ENCODE peak calls at places on chromosomes 6 and 20, in six cellular contexts. R, S, Z, E, H and T are unnamed samples.

GRCh38 chr6:53506872-53507271 is 38.0 kb downstream of the GCLC start:
- DNase-seq in R (no peak), S (no peak), Z (no peak), E (no peak), H (no peak), T (no peak)

GRCh38 chr20:57582432-57583288 is 21.8 kb downstream of the PCK1 start:
- DNase-seq in R (peak), S (peak), Z (no peak), E (peak), H (peak), T (peak)

GRCh38 chr6:56556751-56557540 is 85.7 kb downstream of the DST start:
- DNase-seq in R (no peak), S (no peak), Z (no peak), E (no peak), H (no peak), T (no peak)

GRCh38 chr6:38493929-38494547 is 145.7 kb downstream of the BTBD9 start:
- DNase-seq in R (peak), S (peak), Z (peak), E (peak), H (no peak), T (peak)

GRCh38 chr6:36822506-36823269 is 16.6 kb downstream of the CPNE5 start:
- DNase-seq in R (no peak), S (no peak), Z (no peak), E (no peak), H (no peak), T (peak)

GRCh38 chr20:24910461-24910860 is 38.6 kb upstream of the CST7 start:
- DNase-seq in R (no peak), S (no peak), Z (no peak), E (no peak), H (no peak), T (no peak)

GRCh38 chr6:125363010-125363359 is 61.2 kb upstream of the HDDC2 start:
- DNase-seq in R (peak), S (no peak), Z (no peak), E (no peak), H (no peak), T (peak)

GRCh38 chr6:138608896-138609295 is 109.6 kb upstream of the NHSL1 start:
- DNase-seq in R (no peak), S (no peak), Z (no peak), E (no peak), H (no peak), T (no peak)

GRCh38 chr6:131729550-131729949 is 18.7 kb upstream of the CTAGE9 start:
- DNase-seq in R (no peak), S (no peak), Z (no peak), E (no peak), H (no peak), T (no peak)

GRCh38 chr20:63580796-63581461 is 6.9 kb upstream of the HELZ2 start:
- DNase-seq in R (peak), S (peak), Z (peak), E (no peak), H (peak), T (peak)

GRCh38 chr6:3162067-3162497 is 4.7 kb upstream of the TUBB2A start:
- DNase-seq in R (no peak), S (no peak), Z (no peak), E (no peak), H (no peak), T (peak)

GRCh38 chr6:14652536-14652935 is 535.0 kb downstream of the CD83 start:
- DNase-seq in R (no peak), S (no peak), Z (no peak), E (no peak), H (no peak), T (no peak)

GRCh38 chr6:34990971-34991560 is 102.0 kb downstream of the ANKS1A start:
- DNase-seq in R (peak), S (no peak), Z (no peak), E (no peak), H (no peak), T (peak)

GRCh38 chr6:31493875-31494694 is 3.9 kb upstream of the MICB start:
- DNase-seq in R (peak), S (peak), Z (peak), E (peak), H (no peak), T (peak)

GRCh38 chr6:82015043-82015442 is 232.5 kb downstream of the IBTK start:
- DNase-seq in R (no peak), S (no peak), Z (no peak), E (no peak), H (no peak), T (no peak)

GRCh38 chr6:107132330-107132954 is 17.1 kb upstream of the BEND3 start:
- DNase-seq in R (no peak), S (no peak), Z (no peak), E (no peak), H (no peak), T (peak)

GRCh38 chr6:2943564-2943955 is 27.8 kb downstream of the SERPINB6 start:
- DNase-seq in R (no peak), S (no peak), Z (no peak), E (peak), H (no peak), T (no peak)

GRCh38 chr6:3841711-3842565 is 7.2 kb upstream of the FAM50B start:
- DNase-seq in R (peak), S (no peak), Z (peak), E (no peak), H (no peak), T (peak)

GRCh38 chr6:97563529-97563928 is 280.5 kb upstream of the MMS22L start:
- DNase-seq in R (no peak), S (no peak), Z (no peak), E (no peak), H (no peak), T (no peak)

GRCh38 chr6:107459283-107460073 is at the start of gene PDSS2:
- DNase-seq in R (peak), S (peak), Z (peak), E (peak), H (peak), T (peak)

GRCh38 chr6:159513074-159513473 is 180.0 kb downstream of the SOD2 start:
- DNase-seq in R (no peak), S (no peak), Z (no peak), E (no peak), H (no peak), T (no peak)

GRCh38 chr6:19839237-19839546 is 2.0 kb downstream of the ID4 start:
- DNase-seq in R (peak), S (no peak), Z (no peak), E (no peak), H (no peak), T (no peak)

GRCh38 chr20:33016581-33017109 is 9.1 kb downstream of the BPIFB2 start:
- DNase-seq in R (no peak), S (no peak), Z (no peak), E (no peak), H (peak), T (no peak)

GRCh38 chr6:135181333-135182119 is 418 bp downstream of the MYB start:
- DNase-seq in R (no peak), S (no peak), Z (peak), E (no peak), H (no peak), T (no peak)

GRCh38 chr6:118650500-118651281 is 700 bp downstream of the CEP85L start:
- DNase-seq in R (peak), S (peak), Z (peak), E (peak), H (peak), T (peak)

GRCh38 chr6:18155273-18155863 is at the start of gene KDM1B:
- DNase-seq in R (peak), S (peak), Z (peak), E (peak), H (peak), T (peak)

GRCh38 chr6:132798820-132799538 is 542 bp upstream of the SLC18B1 start:
- DNase-seq in R (peak), S (peak), Z (peak), E (peak), H (no peak), T (peak)

GRCh38 chr6:68233623-68234022 is 401.5 kb upstream of the ADGRB3 start:
- DNase-seq in R (peak), S (no peak), Z (no peak), E (no peak), H (no peak), T (peak)

GRCh38 chr6:77217896-77218295 is 245.4 kb downstream of the HTR1B start:
- DNase-seq in R (no peak), S (no peak), Z (no peak), E (no peak), H (no peak), T (peak)

GRCh38 chr6:54003316-54003715 is 107.9 kb upstream of the MLIP start:
- DNase-seq in R (no peak), S (no peak), Z (no peak), E (no peak), H (no peak), T (no peak)

GRCh38 chr6:102746941-102747340 is 1353.4 kb downstream of the GRIK2 start:
- DNase-seq in R (no peak), S (no peak), Z (no peak), E (no peak), H (no peak), T (no peak)
- TF ChIP-seq CTCF in R (no peak), S (no peak), Z (no peak), E (no peak), H (no peak), T (no peak)

GRCh38 chr6:104702126-104702841 is 157.4 kb downstream of the HACE1 start:
- DNase-seq in R (no peak), S (no peak), Z (no peak), E (no peak), H (no peak), T (no peak)

GRCh38 chr6:104704191-104704590 is 155.5 kb downstream of the HACE1 start:
- DNase-seq in R (no peak), S (no peak), Z (no peak), E (no peak), H (no peak), T (peak)

GRCh38 chr6:104699598-104700329 is 160.0 kb downstream of the HACE1 start:
- DNase-seq in R (no peak), S (no peak), Z (no peak), E (no peak), H (no peak), T (no peak)

GRCh38 chr6:104700371-104701185 is 159.1 kb downstream of the HACE1 start:
- DNase-seq in R (no peak), S (no peak), Z (no peak), E (no peak), H (no peak), T (no peak)

DNA sequence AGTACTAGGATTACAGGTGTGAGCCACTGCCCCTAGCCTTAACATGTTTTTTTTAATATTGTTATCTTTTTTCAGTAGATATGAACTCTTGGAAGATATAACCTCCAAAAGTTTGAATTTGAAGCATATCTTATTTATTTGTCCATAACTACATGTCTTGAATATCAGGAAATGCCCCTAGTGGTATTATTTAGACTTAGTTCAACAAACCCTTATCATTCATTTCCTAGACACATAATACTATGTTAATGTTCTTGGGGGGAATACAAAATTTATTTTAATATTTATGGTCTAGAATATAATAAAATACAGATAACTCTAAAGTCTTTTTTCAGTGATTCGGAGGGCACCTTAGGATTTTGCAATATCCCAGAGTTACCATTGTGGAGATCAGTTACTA is 160.7 kb downstream of the HACE1 start:
- DNase-seq in R (no peak), S (no peak), Z (no peak), E (no peak), H (no peak), T (no peak)
- TF ChIP-seq CTCF in R (no peak), S (no peak), Z (no peak), E (no peak), H (no peak), T (no peak)

GRCh38 chr6:111721677-111722219 is 116.1 kb upstream of the TRAF3IP2 start:
- DNase-seq in R (peak), S (no peak), Z (no peak), E (no peak), H (no peak), T (peak)
- TF ChIP-seq CTCF in R (peak), S (peak), Z (peak), E (no peak), H (peak), T (peak)

GRCh38 chr20:49675368-49676151 is 38.1 kb downstream of the B4GALT5 start:
- DNase-seq in R (no peak), S (no peak), Z (peak), E (no peak), H (no peak), T (peak)

GRCh38 chr20:49672109-49672681 is 41.5 kb downstream of the B4GALT5 start:
- DNase-seq in R (no peak), S (no peak), Z (no peak), E (no peak), H (no peak), T (no peak)

GRCh38 chr20:49676581-49677291 is 36.9 kb downstream of the B4GALT5 start:
- DNase-seq in R (peak), S (no peak), Z (peak), E (peak), H (no peak), T (no peak)

GRCh38 chr20:49671429-49671828 is 42.2 kb downstream of the B4GALT5 start:
- DNase-seq in R (no peak), S (no peak), Z (no peak), E (no peak), H (no peak), T (no peak)

GRCh38 chr20:49674383-49675352 is 39.0 kb downstream of the B4GALT5 start:
- DNase-seq in R (peak), S (no peak), Z (peak), E (no peak), H (no peak), T (peak)
- TF ChIP-seq CTCF in R (no peak), S (no peak), Z (peak), E (no peak), H (peak), T (no peak)

DNA sequence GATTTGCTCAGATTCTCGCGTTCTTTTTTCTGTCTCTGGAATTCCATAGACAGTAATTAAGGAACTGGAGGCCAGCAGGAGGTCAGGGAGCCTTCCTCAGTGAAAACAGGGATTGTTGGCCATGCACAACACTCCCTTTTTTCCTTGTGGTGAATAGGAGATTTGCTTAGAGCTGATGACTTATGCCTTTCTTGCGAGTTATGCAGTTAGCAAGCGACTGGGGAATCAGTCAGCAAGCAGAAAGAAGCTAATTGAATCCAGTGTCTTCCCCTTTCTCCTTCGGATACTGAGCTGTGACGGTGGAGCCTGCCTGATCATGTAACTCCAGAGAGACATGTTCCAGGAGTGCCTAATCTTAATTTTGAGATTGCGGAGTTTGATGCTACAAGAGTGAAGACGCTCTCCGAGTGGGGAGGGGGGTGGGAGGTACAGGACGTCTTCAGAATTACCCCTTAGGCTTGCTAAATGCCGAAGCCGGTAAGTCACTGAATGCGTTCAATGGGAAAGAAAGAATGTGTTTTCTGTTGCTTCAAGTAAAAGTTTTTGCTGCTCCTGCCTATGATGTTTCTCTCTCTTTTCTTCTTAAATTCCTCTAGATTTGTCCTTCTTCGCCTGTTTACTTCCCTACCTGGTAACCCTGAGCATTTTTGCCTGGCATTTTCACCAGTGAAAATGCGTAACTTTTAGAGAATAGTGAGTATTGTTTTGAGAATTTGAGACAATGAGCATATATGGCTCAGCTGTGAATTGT is 165.9 kb downstream of the SASH1 start:
- DNase-seq in R (peak), S (no peak), Z (no peak), E (no peak), H (no peak), T (peak)
- TF ChIP-seq CTCF in R (no peak), S (no peak), Z (no peak), E (no peak), H (no peak), T (no peak)

GRCh38 chr6:98769546-98769945 is 64.8 kb upstream of the POU3F2 start:
- DNase-seq in R (peak), S (no peak), Z (no peak), E (no peak), H (no peak), T (peak)
- TF ChIP-seq CTCF in R (no peak), S (no peak), Z (no peak), E (no peak), H (peak), T (peak)

GRCh38 chr6:43817192-43817591 is 47.2 kb downstream of the VEGFA start:
- DNase-seq in R (peak), S (no peak), Z (peak), E (no peak), H (no peak), T (peak)
- TF ChIP-seq CTCF in R (peak), S (no peak), Z (peak), E (no peak), H (no peak), T (peak)

DNA sequence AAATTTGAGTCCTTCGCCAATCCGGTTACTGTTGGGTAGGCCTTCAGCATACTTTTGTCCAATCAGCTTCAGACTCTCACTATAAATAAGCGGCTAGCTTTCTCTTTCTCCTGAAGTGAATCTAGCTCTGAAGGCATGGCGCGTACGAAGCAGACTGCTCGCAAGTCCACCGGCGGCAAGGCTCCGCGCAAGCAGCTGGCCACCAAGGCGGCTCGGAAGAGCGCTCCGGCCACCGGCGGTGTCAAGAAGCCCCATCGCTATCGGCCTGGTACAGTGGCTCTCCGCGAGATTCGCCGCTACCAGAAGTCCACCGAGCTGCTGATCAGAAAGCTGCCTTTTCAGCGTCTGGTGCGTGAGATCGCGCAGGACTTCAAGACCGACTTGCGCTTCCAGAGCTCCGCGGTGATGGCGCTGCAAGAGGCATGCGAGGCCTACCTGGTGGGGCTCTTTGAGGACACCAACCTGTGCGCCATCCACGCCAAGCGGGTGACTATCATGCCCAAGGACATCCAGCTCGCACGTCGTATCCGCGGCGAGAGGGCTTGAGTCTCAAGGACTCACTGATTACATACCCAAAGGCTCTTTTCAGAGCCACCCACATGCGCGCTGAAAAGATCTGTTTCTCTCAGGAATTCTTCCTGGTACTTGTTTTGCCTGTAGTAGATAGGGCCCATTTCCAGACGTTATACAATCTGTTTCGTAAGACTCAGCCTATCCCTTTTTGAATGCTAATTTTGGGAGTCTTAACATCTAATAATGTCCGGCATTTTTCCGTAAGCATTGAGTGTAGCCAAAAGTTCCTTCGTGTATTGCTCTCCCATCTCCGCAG is 102.0 kb downstream of the OR2B2 start:
- DNase-seq in R (peak), S (peak), Z (peak), E (peak), H (peak), T (peak)
- TF ChIP-seq CTCF in R (peak), S (no peak), Z (no peak), E (no peak), H (no peak), T (no peak)

GRCh38 chr20:48986899-48987298 is 59.2 kb upstream of the CSE1L start:
- DNase-seq in R (no peak), S (no peak), Z (no peak), E (no peak), H (no peak), T (no peak)
- TF ChIP-seq CTCF in R (peak), S (no peak), Z (no peak), E (no peak), H (peak), T (peak)

DNA sequence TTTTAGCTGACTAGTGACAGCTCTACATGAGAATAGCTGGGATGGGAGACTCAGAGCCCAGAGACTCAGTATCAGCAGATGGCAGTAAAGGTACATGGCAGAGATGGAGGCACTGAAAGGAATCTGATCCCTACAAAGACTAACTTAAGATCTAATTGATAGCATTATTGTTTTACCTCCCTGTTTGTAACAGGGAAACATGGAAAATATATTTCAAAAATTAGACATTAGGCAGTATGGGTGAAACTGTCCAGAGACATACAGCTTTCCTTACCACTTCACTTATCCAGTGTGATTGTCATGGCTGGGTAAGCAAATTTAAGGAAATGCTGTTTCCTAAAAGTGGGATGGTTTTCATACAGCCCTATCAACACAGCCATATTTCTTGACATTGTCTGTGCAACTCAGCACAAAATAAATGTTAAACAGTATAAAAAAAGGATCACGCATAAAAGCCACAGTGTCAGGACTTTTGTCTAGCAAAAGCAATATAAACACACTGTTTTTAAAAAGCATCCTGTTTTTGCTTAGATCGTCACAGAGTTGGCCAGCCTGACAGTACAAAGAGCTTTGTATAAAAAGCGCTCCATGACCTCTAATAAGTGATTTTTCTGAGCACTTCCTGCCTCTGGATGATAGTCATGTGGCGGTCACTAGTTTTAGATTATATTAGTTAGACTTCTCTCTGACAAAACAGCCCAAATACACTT is 376.9 kb downstream of the PHF3 start:
- DNase-seq in R (peak), S (no peak), Z (peak), E (no peak), H (no peak), T (peak)
- TF ChIP-seq CTCF in R (peak), S (peak), Z (peak), E (no peak), H (peak), T (peak)